ENCODE peak calls at places on chromosome 12, in five cellular contexts. W is GM23338, V is PC-3, A is SK-N-SH, Z is HCT116. H is an unnamed sample. For H3K9me2, the result is how much of the 10 kb centered on the place peaks cover.

GRCh38 chr12:121968880-121969279 is 50.5 kb downstream of the CFAP251 start:
- DNase-seq in A (no peak), W (no peak), Z (no peak), V (no peak), H (no peak)

GRCh38 chr12:54603872-54604271 is 15.4 kb upstream of the PPP1R1A start:
- DNase-seq in W (no peak), Z (no peak), V (no peak), A (no peak), H (no peak)

GRCh38 chr12:121812921-121813896 is 9.4 kb downstream of the SETD1B start:
- DNase-seq in V (no peak), A (no peak), W (no peak), Z (no peak), H (no peak)

GRCh38 chr12:118042091-118042490 is 18.9 kb downstream of the WSB2 start:
- DNase-seq in A (no peak), Z (no peak), W (no peak), V (no peak), H (no peak)

GRCh38 chr12:111298583-111299436 is 70.1 kb downstream of the PHETA1 start:
- DNase-seq in W (peak), Z (peak), V (peak), A (peak), H (peak)

GRCh38 chr12:50637870-50638481 is 125.9 kb upstream of the ATF1 start:
- DNase-seq in Z (no peak), W (peak), V (peak), A (peak), H (peak)

GRCh38 chr12:63918788-63919300 is 74.3 kb downstream of the SRGAP1 start:
- DNase-seq in A (no peak), V (peak), W (no peak), Z (no peak), H (peak)

GRCh38 chr12:79203103-79203502 is 338.5 kb downstream of the SYT1 start:
- DNase-seq in A (no peak), V (no peak), Z (no peak), W (no peak), H (no peak)

GRCh38 chr12:6146951-6147350 is 22.5 kb upstream of the VWF start:
- DNase-seq in A (no peak), W (no peak), Z (no peak), V (no peak), H (no peak)

GRCh38 chr12:130967631-130968030 is 13.9 kb downstream of the ADGRD1 start:
- DNase-seq in A (no peak), Z (no peak), V (no peak), W (no peak), H (no peak)

GRCh38 chr12:14417717-14418116 is 52.2 kb downstream of the ATF7IP start:
- DNase-seq in Z (no peak), V (peak), A (peak), W (peak), H (peak)

GRCh38 chr12:22518067-22518719 is 26.1 kb downstream of the C2CD5 start:
- DNase-seq in V (peak), Z (no peak), W (no peak), A (no peak), H (no peak)

GRCh38 chr12:82176761-82177490 is 181.3 kb downstream of the CCDC59 start:
- DNase-seq in Z (no peak), W (peak), V (no peak), A (no peak), H (no peak)

GRCh38 chr12:120012067-120012621 is 23.1 kb downstream of the BICDL1 start:
- DNase-seq in A (peak), Z (peak), V (peak), W (peak), H (peak)

GRCh38 chr12:77553976-77554619 is 276.6 kb upstream of the NAV3 start:
- DNase-seq in W (no peak), A (no peak), Z (no peak), V (no peak), H (no peak)

GRCh38 chr12:88934163-88934747 is 354.0 kb upstream of the KITLG start:
- DNase-seq in V (peak), W (no peak), A (no peak), Z (peak), H (peak)

GRCh38 chr12:79920421-79921238 is 14.3 kb downstream of the PPP1R12A start:
- DNase-seq in A (no peak), Z (no peak), W (no peak), V (no peak), H (no peak)

GRCh38 chr12:63917864-63918742 is 73.6 kb downstream of the SRGAP1 start:
- DNase-seq in Z (peak), W (no peak), V (peak), A (no peak), H (peak)

GRCh38 chr12:109879332-109880048 is 851 bp downstream of the GLTP start:
- DNase-seq in W (peak), Z (no peak), V (peak), A (peak), H (no peak)

GRCh38 chr12:124764451-124764850 is 99.2 kb downstream of the SCARB1 start:
- DNase-seq in Z (no peak), W (peak), V (peak), A (no peak), H (peak)

GRCh38 chr12:65803253-65803652 is 21.0 kb upstream of the HMGA2 start:
- DNase-seq in V (no peak), W (no peak), A (no peak), Z (no peak), H (no peak)

GRCh38 chr12:57591567-57592325 is 754 bp downstream of the PIP4K2C start:
- DNase-seq in Z (no peak), V (peak), A (peak), W (peak), H (peak)

GRCh38 chr12:96578526-96579125 is 89.2 kb downstream of the CFAP54 start:
- DNase-seq in Z (peak), V (peak), A (peak), W (peak), H (peak)

GRCh38 chr12:113091506-113091905 is 35.0 kb downstream of the DTX1 start:
- DNase-seq in A (no peak), Z (no peak), W (no peak), V (no peak), H (no peak)

GRCh38 chr12:1162083-1162760 is 171.2 kb downstream of the ERC1 start:
- DNase-seq in A (peak), Z (no peak), W (no peak), V (no peak), H (no peak)

GRCh38 chr12:65881965-65882413 is 57.7 kb downstream of the HMGA2 start:
- DNase-seq in Z (no peak), W (peak), A (no peak), V (no peak), H (peak)

GRCh38 chr12:39048395-39048794 is 143.0 kb upstream of the CPNE8 start:
- DNase-seq in V (no peak), A (peak), Z (no peak), W (no peak), H (no peak)

GRCh38 chr12:88579941-88580871 is at the start of gene KITLG:
- DNase-seq in W (peak), Z (peak), V (peak), A (peak), H (peak)

GRCh38 chr12:81627336-81628189 is 131.6 kb downstream of the PPFIA2 start:
- DNase-seq in Z (peak), A (peak), W (peak), V (peak), H (peak)

GRCh38 chr12:124383028-124383427 is 88.1 kb downstream of the RFLNA start:
- DNase-seq in A (no peak), V (no peak), W (no peak), Z (no peak), H (no peak)

GRCh38 chr12:109863961-109864712 is 16.2 kb downstream of the GLTP start:
- DNase-seq in Z (no peak), V (peak), W (no peak), A (no peak), H (peak)

GRCh38 chr12:131455581-131456110 is 255.2 kb upstream of the SFSWAP start:
- DNase-seq in A (no peak), W (no peak), V (no peak), Z (no peak), H (no peak)

DNA sequence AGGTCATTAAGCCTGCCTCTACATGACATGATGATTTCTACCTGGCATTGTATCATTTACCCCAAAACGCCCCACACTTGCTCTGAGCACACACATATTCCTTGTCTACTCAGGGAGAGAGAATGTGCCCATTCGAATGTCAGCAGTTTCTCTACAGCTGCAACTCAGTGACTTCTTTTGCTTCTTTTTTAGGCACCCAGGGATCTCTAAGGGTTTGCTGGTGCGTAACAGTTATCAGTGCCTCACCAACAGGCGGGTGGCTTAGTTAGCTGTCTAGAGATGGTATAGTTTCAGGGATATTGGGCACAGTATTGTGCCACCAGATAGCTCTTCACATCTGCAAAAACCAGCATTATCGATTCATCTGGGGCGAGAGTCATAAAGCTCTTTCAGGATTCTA is 316.9 kb downstream of the PDZRN4 start:
- DNase-seq in W (no peak), A (no peak), Z (no peak), V (no peak), H (no peak)
- TF ChIP-seq CTCF in W (no peak), A (no peak), Z (no peak), V (no peak), H (no peak)

GRCh38 chr12:106297681-106298080 is 4.9 kb upstream of the TCP11L2 start:
- DNase-seq in A (no peak), V (no peak), W (peak), Z (no peak), H (no peak)
- H3K9me2 ChIP-seq in A (under half), V (under half), W (under half), Z (under half), H (under half)

GRCh38 chr12:85575115-85576096 is 260.8 kb downstream of the RASSF9 start:
- DNase-seq in W (peak), A (peak), V (peak), Z (peak), H (peak)
- TF ChIP-seq CTCF in W (peak), A (peak), V (peak), Z (peak), H (peak)

GRCh38 chr12:52826611-52827498 is 7.3 kb downstream of the KRT79 start:
- DNase-seq in A (no peak), V (no peak), Z (no peak), W (peak), H (no peak)

GRCh38 chr12:52828156-52829090 is 5.7 kb downstream of the KRT79 start:
- DNase-seq in Z (no peak), A (no peak), V (no peak), W (no peak), H (no peak)

GRCh38 chr12:52829986-52830385 is 4.1 kb downstream of the KRT79 start:
- DNase-seq in A (no peak), Z (no peak), V (no peak), W (no peak), H (no peak)

GRCh38 chr12:52825961-52826360 is 8.2 kb downstream of the KRT79 start:
- DNase-seq in V (no peak), W (no peak), Z (no peak), A (no peak), H (no peak)

DNA sequence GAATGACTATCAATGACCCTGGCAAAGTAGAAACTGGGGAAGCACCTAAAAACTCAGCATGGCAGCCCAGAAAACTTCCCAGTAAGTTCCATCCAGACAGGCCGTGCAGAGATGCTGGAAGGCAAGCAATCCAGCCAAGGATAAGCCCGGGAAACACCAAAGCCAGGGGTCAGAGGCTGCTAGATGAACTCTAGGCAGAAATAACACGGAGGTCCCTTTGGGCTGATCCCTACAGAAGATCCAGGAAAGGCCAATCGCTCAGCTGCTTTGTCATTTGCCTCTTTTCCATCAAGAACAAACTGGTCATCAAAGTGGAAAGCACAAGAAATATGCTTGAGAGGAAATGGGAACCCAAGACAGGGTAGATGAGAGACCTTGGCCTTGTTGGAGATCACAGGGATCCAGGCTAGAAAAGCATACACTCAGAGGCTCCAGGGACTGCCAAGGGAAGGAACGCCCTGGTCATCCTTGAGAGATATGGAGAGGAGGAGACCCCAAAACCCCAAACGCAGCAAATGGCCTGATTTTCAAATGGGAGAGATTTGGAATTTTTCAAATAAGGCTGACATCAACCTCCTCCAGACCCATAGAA is 6.5 kb downstream of the KRT79 start:
- DNase-seq in W (no peak), V (no peak), Z (no peak), A (no peak), H (no peak)
- H3K9me2 ChIP-seq in W (under half), V (under half), Z (under half), A (under half), H (under half)